ENCODE peak calls at places on chromosome 6, in four cellular contexts. N is K562, J is GM12878, B is HL-60. H is an unnamed sample.

GRCh38 chr6:133542056-133542821 is 301.1 kb downstream of the EYA4 start:
- DNase-seq in N (no peak), B (no peak), J (no peak), H (no peak)

GRCh38 chr6:34148864-34149810 is 3.2 kb upstream of the GRM4 start:
- DNase-seq in N (no peak), B (no peak), J (no peak), H (no peak)

GRCh38 chr6:46932526-46932925 is 10.8 kb upstream of the ADGRF5 start:
- DNase-seq in B (no peak), N (no peak), J (no peak), H (no peak)

GRCh38 chr6:142568857-142569597 is 267.2 kb downstream of the ADGRG6 start:
- DNase-seq in N (no peak), B (no peak), J (no peak), H (no peak)

GRCh38 chr6:113634352-113635163 is 222.6 kb upstream of the MARCKS start:
- DNase-seq in B (peak; percentile 36), N (no peak), J (peak; percentile 88), H (no peak)

GRCh38 chr6:168370310-168370991 is 50.9 kb upstream of the DACT2 start:
- DNase-seq in N (peak; percentile 92), B (peak; percentile 48), J (no peak), H (peak; percentile 83)

GRCh38 chr6:135568366-135568765 is 70.8 kb upstream of the AHI1 start:
- DNase-seq in J (peak; percentile 7), B (no peak), N (no peak), H (no peak)

GRCh38 chr6:30615958-30616810 is 859 bp downstream of the PPP1R10 start:
- DNase-seq in N (peak; percentile 43), B (peak; percentile 52), J (no peak), H (no peak)

GRCh38 chr6:1024587-1024986 is 287.3 kb upstream of the FOXQ1 start:
- DNase-seq in B (no peak), J (no peak), N (no peak), H (no peak)

GRCh38 chr6:135114355-135115145 is 59.9 kb upstream of the HBS1L start:
- DNase-seq in J (peak; percentile 67), N (no peak), B (no peak), H (no peak)

GRCh38 chr6:44247338-44248302 is 719 bp downstream of the HSP90AB1 start:
- DNase-seq in B (peak; percentile 67), J (no peak), N (peak; percentile 80), H (no peak)

GRCh38 chr6:11414564-11414963 is 123.0 kb upstream of the TMEM170B start:
- DNase-seq in J (peak; percentile 72), N (no peak), B (no peak), H (no peak)

GRCh38 chr6:144012534-144012933 is 4.5 kb upstream of the PLAGL1 start:
- DNase-seq in B (no peak), N (no peak), J (no peak), H (no peak)

GRCh38 chr6:54846243-54846856 is at the start of gene FAM83B:
- DNase-seq in B (no peak), N (no peak), J (no peak), H (no peak)

GRCh38 chr6:32666420-32667300 is at the start of gene HLA-DQB1:
- DNase-seq in N (no peak), B (no peak), J (peak; percentile 77), H (peak; percentile 34)

GRCh38 chr6:80638222-80639055 is 532.0 kb downstream of the BCKDHB start:
- DNase-seq in N (no peak), B (no peak), J (peak; percentile 2), H (no peak)

GRCh38 chr6:36195471-36196048 is 984 bp upstream of the BRPF3 start:
- DNase-seq in B (no peak), N (no peak), J (no peak), H (no peak)

GRCh38 chr6:112298816-112299281 is 44.5 kb upstream of the LAMA4 start:
- DNase-seq in J (no peak), B (no peak), N (no peak), H (no peak)

GRCh38 chr6:160010067-160010466 is 41.2 kb downstream of the IGF2R start:
- DNase-seq in N (no peak), B (no peak), J (no peak), H (no peak)

GRCh38 chr6:33765368-33765767 is 18.7 kb upstream of the IP6K3 start:
- DNase-seq in B (no peak), J (no peak), N (no peak), H (no peak)

GRCh38 chr6:27209659-27210269 is 37.7 kb upstream of the PRSS16 start:
- DNase-seq in J (no peak), B (no peak), N (peak; percentile 26), H (no peak)

GRCh38 chr6:52815167-52816092 is 11.8 kb upstream of the GSTA1 start:
- DNase-seq in B (peak; percentile 32), J (no peak), N (peak; percentile 63), H (peak; percentile 37)

GRCh38 chr6:3874069-3874468 is 24.9 kb downstream of the FAM50B start:
- DNase-seq in N (no peak), J (no peak), B (no peak), H (no peak)

GRCh38 chr6:3878048-3878666 is 29.0 kb downstream of the FAM50B start:
- DNase-seq in N (no peak), B (no peak), J (no peak), H (no peak)

GRCh38 chr6:3876866-3877265 is 27.7 kb downstream of the FAM50B start:
- DNase-seq in J (no peak), N (no peak), B (no peak), H (no peak)

GRCh38 chr6:3873051-3873450 is 23.9 kb downstream of the FAM50B start:
- DNase-seq in J (no peak), B (no peak), N (no peak), H (no peak)

GRCh38 chr6:3876131-3876530 is 27.0 kb downstream of the FAM50B start:
- DNase-seq in J (no peak), B (no peak), N (no peak), H (no peak)
- TF ChIP-seq POLR2AphosphoS5 in J (no peak), B (no peak), N (no peak), H (no peak)

DNA sequence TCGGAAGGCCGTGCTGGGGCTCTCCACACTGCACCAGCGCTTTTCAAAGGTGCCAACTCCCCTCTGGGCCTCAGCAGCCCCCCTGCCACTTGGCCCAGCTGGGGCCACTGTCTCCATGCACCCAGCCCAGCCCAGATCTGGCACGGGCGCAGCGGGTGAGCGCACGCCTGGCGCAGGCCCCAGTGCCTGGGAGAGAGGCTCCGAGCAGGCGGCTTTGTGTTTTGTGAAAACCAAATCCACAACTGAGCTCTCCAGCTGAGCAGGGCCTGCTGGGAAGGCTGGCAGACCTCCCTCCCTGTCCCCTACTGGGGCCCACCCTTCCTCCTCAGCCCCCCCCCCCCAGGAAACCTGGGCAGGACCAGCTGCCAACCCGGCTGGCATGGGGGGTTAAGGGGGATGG is 17.0 kb downstream of the MDGA1 start:
- DNase-seq in J (no peak), B (no peak), N (no peak), H (no peak)
- TF ChIP-seq SPI1 in J (no peak), B (no peak), N (no peak), H (no peak)

GRCh38 chr6:43021270-43022047 is at the start of gene RRP36:
- DNase-seq in J (no peak), B (peak; percentile 83), N (peak; percentile 85), H (peak; percentile 85)
- TF ChIP-seq POLR2AphosphoS5 in J (peak; percentile 51), B (peak; percentile 81), N (peak; percentile 67), H (peak; percentile 71)

GRCh38 chr6:13359287-13359686 is 30.9 kb upstream of the TBC1D7 start:
- DNase-seq in J (no peak), B (no peak), N (no peak), H (no peak)

GRCh38 chr6:13355043-13355945 is 27.0 kb upstream of the TBC1D7 start:
- DNase-seq in J (peak; percentile 66), N (peak; percentile 31), B (peak; percentile 20), H (no peak)

GRCh38 chr6:13355969-13356368 is 27.6 kb upstream of the TBC1D7 start:
- DNase-seq in B (no peak), J (peak; percentile 92), N (no peak), H (peak; percentile 51)

GRCh38 chr6:13358486-13358885 is 30.1 kb upstream of the TBC1D7 start:
- DNase-seq in B (no peak), N (no peak), J (no peak), H (no peak)

GRCh38 chr6:13357551-13358075 is 29.3 kb upstream of the TBC1D7 start:
- DNase-seq in N (no peak), J (no peak), B (no peak), H (no peak)
- TF ChIP-seq SPI1 in N (no peak), J (no peak), B (no peak), H (no peak)

GRCh38 chr6:90478789-90479602 is 107.9 kb downstream of the MAP3K7 start:
- DNase-seq in B (peak; percentile 85), J (peak; percentile 41), N (peak; percentile 91), H (no peak)
- TF ChIP-seq POLR2AphosphoS5 in B (no peak), J (no peak), N (no peak), H (no peak)

GRCh38 chr6:61867635-61868034 is 418.4 kb downstream of the KHDRBS2 start:
- DNase-seq in J (no peak), B (no peak), N (no peak), H (no peak)
- TF ChIP-seq SPI1 in J (no peak), B (no peak), N (no peak), H (no peak)

GRCh38 chr6:25172819-25173218 is 106.4 kb upstream of the CARMIL1 start:
- DNase-seq in B (no peak), N (no peak), J (no peak), H (no peak)

GRCh38 chr6:25173232-25173631 is 105.9 kb upstream of the CARMIL1 start:
- DNase-seq in J (no peak), B (no peak), N (no peak), H (no peak)

GRCh38 chr6:25175216-25175615 is 104.0 kb upstream of the CARMIL1 start:
- DNase-seq in J (no peak), B (no peak), N (no peak), H (no peak)

GRCh38 chr6:25174678-25175077 is 104.5 kb upstream of the CARMIL1 start:
- DNase-seq in J (no peak), N (no peak), B (no peak), H (no peak)

GRCh38 chr6:25173951-25174474 is 105.2 kb upstream of the CARMIL1 start:
- DNase-seq in N (no peak), J (no peak), B (peak; percentile 2), H (no peak)
- TF ChIP-seq POLR2AphosphoS5 in N (no peak), J (no peak), B (no peak), H (no peak)

DNA sequence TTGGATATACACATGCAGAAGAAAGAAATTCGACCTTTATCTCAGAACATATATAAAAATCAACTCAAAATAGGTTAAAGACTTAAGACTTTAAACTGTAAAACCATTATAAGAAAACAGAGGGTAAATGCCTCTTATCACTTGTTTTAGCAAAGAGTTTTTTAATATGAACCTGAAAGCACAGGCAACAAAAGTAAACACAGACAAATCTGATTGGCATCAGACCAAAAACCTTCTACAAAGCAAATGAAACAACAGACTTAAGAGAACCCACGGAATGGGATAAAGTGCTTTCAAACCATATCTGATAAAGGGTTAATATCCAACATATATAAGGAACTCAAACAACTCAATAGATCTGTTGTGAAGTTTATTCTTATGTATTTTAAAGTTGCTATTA is 309.9 kb upstream of the OPRM1 start:
- DNase-seq in B (no peak), N (no peak), J (no peak), H (no peak)
- TF ChIP-seq SPI1 in B (no peak), N (no peak), J (no peak), H (no peak)

H was measured in GM12891.